ENCODE peak calls at places on chromosomes 5 and 9, in nine cellular contexts. One of them, this sample, is unnamed. For H3K27me3, the result is how much of the 10 kb centered on the place peaks cover.

GRCh38 chr5:75067434-75067833 is 15.1 kb upstream of the GCNT4 start:
- DNase-seq in CD8-positive, alpha-beta memory T cell: no peak
- DNase-seq in mammary epithelial cell: no peak
- DNase-seq in naive thymus-derived CD4-positive, alpha-beta T cell: no peak
- DNase-seq in pancreas: no peak
- DNase-seq in adipocyte: no peak
- DNase-seq in astrocyte: no peak
- DNase-seq in fibroblast of lung: no peak
- DNase-seq in ovary: no peak
- DNase-seq in this sample: no peak

GRCh38 chr5:54570923-54571322 is 53.4 kb downstream of the SNX18 start:
- DNase-seq in ovary: peak
- DNase-seq in fibroblast of lung: peak
- DNase-seq in naive thymus-derived CD4-positive, alpha-beta T cell: no peak
- DNase-seq in mammary epithelial cell: peak
- DNase-seq in astrocyte: peak
- DNase-seq in adipocyte: peak
- DNase-seq in CD8-positive, alpha-beta memory T cell: no peak
- DNase-seq in pancreas: no peak
- DNase-seq in this sample: peak

GRCh38 chr9:135820661-135821060 is 86.7 kb downstream of the CAMSAP1 start:
- DNase-seq in adipocyte: no peak
- DNase-seq in pancreas: no peak
- DNase-seq in CD8-positive, alpha-beta memory T cell: no peak
- DNase-seq in mammary epithelial cell: no peak
- DNase-seq in naive thymus-derived CD4-positive, alpha-beta T cell: no peak
- DNase-seq in ovary: no peak
- DNase-seq in fibroblast of lung: no peak
- DNase-seq in astrocyte: no peak
- DNase-seq in this sample: no peak

GRCh38 chr5:127358782-127359181 is 68.2 kb downstream of the MEGF10 start:
- DNase-seq in pancreas: no peak
- DNase-seq in mammary epithelial cell: no peak
- DNase-seq in ovary: no peak
- DNase-seq in CD8-positive, alpha-beta memory T cell: no peak
- DNase-seq in fibroblast of lung: no peak
- DNase-seq in naive thymus-derived CD4-positive, alpha-beta T cell: no peak
- DNase-seq in adipocyte: peak
- DNase-seq in astrocyte: no peak
- DNase-seq in this sample: no peak

GRCh38 chr5:57745029-57745428 is 262.4 kb upstream of the ACTBL2 start:
- DNase-seq in fibroblast of lung: no peak
- DNase-seq in ovary: no peak
- DNase-seq in pancreas: no peak
- DNase-seq in adipocyte: no peak
- DNase-seq in naive thymus-derived CD4-positive, alpha-beta T cell: no peak
- DNase-seq in mammary epithelial cell: no peak
- DNase-seq in astrocyte: no peak
- DNase-seq in CD8-positive, alpha-beta memory T cell: no peak
- DNase-seq in this sample: no peak

GRCh38 chr5:132389453-132390286 is 20.2 kb downstream of the SLC22A5 start:
- DNase-seq in astrocyte: peak
- DNase-seq in fibroblast of lung: peak
- DNase-seq in adipocyte: peak
- DNase-seq in ovary: peak
- DNase-seq in naive thymus-derived CD4-positive, alpha-beta T cell: no peak
- DNase-seq in mammary epithelial cell: peak
- DNase-seq in CD8-positive, alpha-beta memory T cell: no peak
- DNase-seq in pancreas: no peak
- DNase-seq in this sample: peak

GRCh38 chr5:32489791-32490581 is 45.4 kb upstream of the ZFR start:
- DNase-seq in adipocyte: peak
- DNase-seq in naive thymus-derived CD4-positive, alpha-beta T cell: peak
- DNase-seq in fibroblast of lung: peak
- DNase-seq in mammary epithelial cell: peak
- DNase-seq in pancreas: peak
- DNase-seq in ovary: peak
- DNase-seq in astrocyte: peak
- DNase-seq in CD8-positive, alpha-beta memory T cell: peak
- DNase-seq in this sample: peak

GRCh38 chr9:95313010-95313498 is 4.5 kb downstream of the FANCC start:
- DNase-seq in mammary epithelial cell: peak
- DNase-seq in pancreas: peak
- DNase-seq in astrocyte: peak
- DNase-seq in naive thymus-derived CD4-positive, alpha-beta T cell: no peak
- DNase-seq in adipocyte: peak
- DNase-seq in ovary: peak
- DNase-seq in fibroblast of lung: peak
- DNase-seq in CD8-positive, alpha-beta memory T cell: no peak
- DNase-seq in this sample: peak

GRCh38 chr9:129972816-129973215 is 70.2 kb downstream of the FNBP1 start:
- DNase-seq in astrocyte: peak
- DNase-seq in pancreas: no peak
- DNase-seq in CD8-positive, alpha-beta memory T cell: no peak
- DNase-seq in fibroblast of lung: peak
- DNase-seq in ovary: no peak
- DNase-seq in adipocyte: no peak
- DNase-seq in mammary epithelial cell: no peak
- DNase-seq in naive thymus-derived CD4-positive, alpha-beta T cell: no peak
- DNase-seq in this sample: no peak

GRCh38 chr5:53730938-53731337 is 170.5 kb downstream of the NDUFS4 start:
- DNase-seq in pancreas: no peak
- DNase-seq in ovary: no peak
- DNase-seq in mammary epithelial cell: no peak
- DNase-seq in naive thymus-derived CD4-positive, alpha-beta T cell: no peak
- DNase-seq in CD8-positive, alpha-beta memory T cell: no peak
- DNase-seq in fibroblast of lung: no peak
- DNase-seq in astrocyte: no peak
- DNase-seq in adipocyte: no peak
- DNase-seq in this sample: no peak

GRCh38 chr5:127849436-127849835 is 146.2 kb downstream of the CCDC192 start:
- DNase-seq in pancreas: no peak
- DNase-seq in CD8-positive, alpha-beta memory T cell: no peak
- DNase-seq in ovary: no peak
- DNase-seq in naive thymus-derived CD4-positive, alpha-beta T cell: no peak
- DNase-seq in adipocyte: no peak
- DNase-seq in mammary epithelial cell: no peak
- DNase-seq in fibroblast of lung: no peak
- DNase-seq in astrocyte: no peak
- DNase-seq in this sample: no peak

GRCh38 chr5:133723126-133723525 is 110.8 kb upstream of the FSTL4 start:
- DNase-seq in ovary: no peak
- DNase-seq in CD8-positive, alpha-beta memory T cell: no peak
- DNase-seq in pancreas: no peak
- DNase-seq in naive thymus-derived CD4-positive, alpha-beta T cell: no peak
- DNase-seq in mammary epithelial cell: no peak
- DNase-seq in fibroblast of lung: no peak
- DNase-seq in adipocyte: no peak
- DNase-seq in astrocyte: no peak
- DNase-seq in this sample: no peak

GRCh38 chr5:156431956-156432829 is 105.2 kb downstream of the SGCD start:
- DNase-seq in pancreas: no peak
- DNase-seq in naive thymus-derived CD4-positive, alpha-beta T cell: no peak
- DNase-seq in CD8-positive, alpha-beta memory T cell: no peak
- DNase-seq in mammary epithelial cell: no peak
- DNase-seq in ovary: no peak
- DNase-seq in astrocyte: no peak
- DNase-seq in adipocyte: no peak
- DNase-seq in fibroblast of lung: no peak
- DNase-seq in this sample: no peak

GRCh38 chr9:77820293-77820954 is 172.3 kb upstream of the GNA14 start:
- DNase-seq in naive thymus-derived CD4-positive, alpha-beta T cell: no peak
- DNase-seq in ovary: no peak
- DNase-seq in fibroblast of lung: peak
- DNase-seq in CD8-positive, alpha-beta memory T cell: no peak
- DNase-seq in adipocyte: peak
- DNase-seq in mammary epithelial cell: peak
- DNase-seq in astrocyte: peak
- DNase-seq in pancreas: no peak
- DNase-seq in this sample: peak

GRCh38 chr5:116075117-116075910 is 9.5 kb upstream of the COMMD10 start:
- DNase-seq in adipocyte: no peak
- DNase-seq in pancreas: no peak
- DNase-seq in CD8-positive, alpha-beta memory T cell: no peak
- DNase-seq in naive thymus-derived CD4-positive, alpha-beta T cell: no peak
- DNase-seq in ovary: no peak
- DNase-seq in fibroblast of lung: peak
- DNase-seq in mammary epithelial cell: peak
- DNase-seq in astrocyte: peak
- DNase-seq in this sample: no peak

DNA sequence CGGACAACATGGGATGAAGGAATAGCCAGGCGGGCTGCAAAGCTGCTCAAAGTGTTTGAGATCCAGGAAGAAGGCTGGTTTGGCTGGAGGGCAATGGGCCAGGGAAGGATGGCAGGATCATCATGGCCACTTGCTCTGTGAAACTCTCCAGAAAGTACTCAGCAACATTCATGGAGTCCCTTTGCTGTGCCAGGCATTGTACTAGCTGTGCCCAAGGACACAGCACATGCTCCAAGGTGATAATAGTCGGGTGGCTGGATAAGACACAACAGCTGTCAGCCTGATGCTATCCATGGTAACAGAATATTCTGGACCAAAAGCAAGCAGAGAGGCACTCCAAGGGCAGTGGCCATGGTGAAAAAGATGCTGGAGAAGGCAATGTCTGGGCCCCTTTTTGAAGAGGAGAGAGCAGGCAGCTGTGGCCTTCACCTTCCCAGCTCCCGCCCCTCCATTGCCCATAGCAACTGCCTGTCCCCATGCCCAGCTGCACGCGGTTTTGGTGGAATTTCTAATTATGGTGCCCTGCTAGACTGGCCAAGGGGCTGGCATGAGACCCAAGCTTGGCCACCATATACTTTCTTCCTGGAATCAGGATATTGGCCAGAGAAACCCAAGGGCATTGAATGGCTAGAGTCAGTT is 113.8 kb upstream of the CPEB4 start:
- DNase-seq in CD8-positive, alpha-beta memory T cell: no peak
- DNase-seq in fibroblast of lung: no peak
- DNase-seq in naive thymus-derived CD4-positive, alpha-beta T cell: no peak
- DNase-seq in adipocyte: no peak
- DNase-seq in ovary: no peak
- DNase-seq in pancreas: no peak
- DNase-seq in mammary epithelial cell: no peak
- DNase-seq in astrocyte: no peak
- DNase-seq in this sample: peak
- H3K27me3 ChIP-seq in CD8-positive, alpha-beta memory T cell: under half
- H3K27me3 ChIP-seq in fibroblast of lung: under half
- H3K27me3 ChIP-seq in naive thymus-derived CD4-positive, alpha-beta T cell: under half
- H3K27me3 ChIP-seq in adipocyte: under half
- H3K27me3 ChIP-seq in ovary: under half
- H3K27me3 ChIP-seq in pancreas: under half
- H3K27me3 ChIP-seq in mammary epithelial cell: under half
- H3K27me3 ChIP-seq in astrocyte: under half
- H3K27me3 ChIP-seq in this sample: under half

GRCh38 chr9:114805670-114806551 is at the start of gene TNFSF15:
- DNase-seq in CD8-positive, alpha-beta memory T cell: no peak
- DNase-seq in ovary: no peak
- DNase-seq in adipocyte: peak
- DNase-seq in naive thymus-derived CD4-positive, alpha-beta T cell: no peak
- DNase-seq in mammary epithelial cell: peak
- DNase-seq in astrocyte: peak
- DNase-seq in pancreas: peak
- DNase-seq in fibroblast of lung: peak
- DNase-seq in this sample: no peak

GRCh38 chr9:114804504-114804903 is 1.3 kb downstream of the TNFSF15 start:
- DNase-seq in mammary epithelial cell: peak
- DNase-seq in pancreas: peak
- DNase-seq in adipocyte: peak
- DNase-seq in ovary: no peak
- DNase-seq in CD8-positive, alpha-beta memory T cell: no peak
- DNase-seq in naive thymus-derived CD4-positive, alpha-beta T cell: no peak
- DNase-seq in fibroblast of lung: peak
- DNase-seq in astrocyte: peak
- DNase-seq in this sample: peak

GRCh38 chr9:114806571-114806970 is 732 bp upstream of the TNFSF15 start:
- DNase-seq in ovary: no peak
- DNase-seq in astrocyte: no peak
- DNase-seq in mammary epithelial cell: no peak
- DNase-seq in pancreas: no peak
- DNase-seq in fibroblast of lung: no peak
- DNase-seq in adipocyte: no peak
- DNase-seq in CD8-positive, alpha-beta memory T cell: no peak
- DNase-seq in naive thymus-derived CD4-positive, alpha-beta T cell: no peak
- DNase-seq in this sample: no peak

GRCh38 chr9:114803459-114803858 is 2.4 kb downstream of the TNFSF15 start:
- DNase-seq in pancreas: no peak
- DNase-seq in mammary epithelial cell: no peak
- DNase-seq in adipocyte: no peak
- DNase-seq in naive thymus-derived CD4-positive, alpha-beta T cell: no peak
- DNase-seq in CD8-positive, alpha-beta memory T cell: no peak
- DNase-seq in ovary: no peak
- DNase-seq in fibroblast of lung: no peak
- DNase-seq in astrocyte: no peak
- DNase-seq in this sample: no peak

GRCh38 chr9:114803886-114804285 is 2.0 kb downstream of the TNFSF15 start:
- DNase-seq in astrocyte: peak
- DNase-seq in mammary epithelial cell: no peak
- DNase-seq in naive thymus-derived CD4-positive, alpha-beta T cell: no peak
- DNase-seq in CD8-positive, alpha-beta memory T cell: no peak
- DNase-seq in pancreas: no peak
- DNase-seq in ovary: no peak
- DNase-seq in adipocyte: peak
- DNase-seq in fibroblast of lung: peak
- DNase-seq in this sample: no peak
- H3K27me3 ChIP-seq in astrocyte: under half
- H3K27me3 ChIP-seq in mammary epithelial cell: under half
- H3K27me3 ChIP-seq in naive thymus-derived CD4-positive, alpha-beta T cell: under half
- H3K27me3 ChIP-seq in CD8-positive, alpha-beta memory T cell: under half
- H3K27me3 ChIP-seq in pancreas: under half
- H3K27me3 ChIP-seq in ovary: under half
- H3K27me3 ChIP-seq in adipocyte: under half
- H3K27me3 ChIP-seq in fibroblast of lung: under half
- H3K27me3 ChIP-seq in this sample: under half

DNA sequence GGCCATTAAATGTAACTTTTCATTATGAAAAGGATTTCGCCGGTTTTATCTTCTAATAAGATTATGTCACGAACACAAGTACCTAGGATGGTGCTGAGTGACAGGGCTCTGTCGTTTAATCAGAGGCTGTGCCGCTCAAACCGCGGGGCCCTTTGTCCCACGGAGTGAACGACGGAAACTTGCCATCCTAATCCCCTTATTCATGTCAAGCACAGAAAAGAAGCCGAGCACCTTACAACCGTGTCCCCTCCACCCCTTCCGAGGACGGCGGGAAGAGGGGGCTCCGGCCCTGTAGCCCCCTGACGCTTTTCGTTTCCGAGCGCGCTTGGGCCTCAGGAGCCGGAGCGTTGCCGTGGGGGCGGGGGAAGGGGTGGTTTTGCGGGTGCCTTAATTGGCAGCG is 11.2 kb downstream of the LMX1B start:
- DNase-seq in astrocyte: no peak
- DNase-seq in mammary epithelial cell: no peak
- DNase-seq in naive thymus-derived CD4-positive, alpha-beta T cell: no peak
- DNase-seq in ovary: no peak
- DNase-seq in adipocyte: no peak
- DNase-seq in CD8-positive, alpha-beta memory T cell: no peak
- DNase-seq in pancreas: no peak
- DNase-seq in fibroblast of lung: no peak
- DNase-seq in this sample: no peak
- H3K27me3 ChIP-seq in astrocyte: half or more
- H3K27me3 ChIP-seq in mammary epithelial cell: under half
- H3K27me3 ChIP-seq in naive thymus-derived CD4-positive, alpha-beta T cell: under half
- H3K27me3 ChIP-seq in ovary: under half
- H3K27me3 ChIP-seq in adipocyte: half or more
- H3K27me3 ChIP-seq in CD8-positive, alpha-beta memory T cell: half or more
- H3K27me3 ChIP-seq in pancreas: under half
- H3K27me3 ChIP-seq in fibroblast of lung: half or more
- H3K27me3 ChIP-seq in this sample: under half

GRCh38 chr9:33690156-33690908 is 105.0 kb upstream of the PRSS3 start:
- DNase-seq in naive thymus-derived CD4-positive, alpha-beta T cell: no peak
- DNase-seq in CD8-positive, alpha-beta memory T cell: no peak
- DNase-seq in pancreas: no peak
- DNase-seq in astrocyte: no peak
- DNase-seq in adipocyte: no peak
- DNase-seq in mammary epithelial cell: no peak
- DNase-seq in fibroblast of lung: no peak
- DNase-seq in ovary: no peak
- DNase-seq in this sample: no peak
- H3K27me3 ChIP-seq in naive thymus-derived CD4-positive, alpha-beta T cell: under half
- H3K27me3 ChIP-seq in CD8-positive, alpha-beta memory T cell: under half
- H3K27me3 ChIP-seq in pancreas: under half
- H3K27me3 ChIP-seq in astrocyte: under half
- H3K27me3 ChIP-seq in adipocyte: under half
- H3K27me3 ChIP-seq in mammary epithelial cell: under half
- H3K27me3 ChIP-seq in fibroblast of lung: under half
- H3K27me3 ChIP-seq in ovary: under half
- H3K27me3 ChIP-seq in this sample: under half

This sample was measured in MG63.